ENCODE peak calls at places on chromosomes 5 and 9, in eight cellular contexts. E is mesendoderm, C is breast epithelium, L is lung, Y is esophagus muscularis mucosa, G is cardiac muscle cell, B is upper lobe of right lung, Q is left ventricle myocardium inferior. D is an unnamed sample.

GRCh38 chr5:159311063-159311462 is 19.2 kb downstream of the IL12B start:
- DNase-seq in E (no peak), B (no peak), Y (no peak), G (no peak), Q (no peak), L (no peak), C (no peak), D (no peak)

GRCh38 chr5:180646963-180647305 is 2.5 kb downstream of the FLT4 start:
- DNase-seq in L (no peak), B (peak; percentile 55), Y (no peak), G (no peak), Q (peak; percentile 5), E (no peak), C (no peak), D (no peak)

GRCh38 chr5:38827525-38827924 is 18.3 kb upstream of the OSMR start:
- DNase-seq in L (no peak), G (peak; percentile 43), Q (no peak), E (no peak), C (no peak), Y (no peak), B (no peak), D (no peak)

GRCh38 chr5:81212211-81212687 is 20.9 kb upstream of the CKMT2 start:
- DNase-seq in Y (no peak), B (peak; percentile 64), G (no peak), L (no peak), Q (no peak), E (no peak), C (no peak), D (no peak)

GRCh38 chr9:136093331-136093986 is 1.6 kb downstream of the NACC2 start:
- DNase-seq in B (no peak), E (peak; percentile 23), Y (no peak), L (no peak), Q (no peak), C (no peak), G (no peak), D (no peak)

GRCh38 chr9:127186799-127187198 is 64.4 kb upstream of the ANGPTL2 start:
- DNase-seq in C (no peak), G (no peak), L (no peak), E (no peak), Q (no peak), Y (no peak), B (no peak), D (no peak)

GRCh38 chr5:176788931-176789872 is 21.2 kb upstream of the UNC5A start:
- DNase-seq in C (no peak), Q (no peak), B (no peak), E (peak; percentile 56), L (no peak), G (no peak), Y (no peak), D (no peak)

GRCh38 chr5:54985301-54986268 is at the start of gene ESM1:
- DNase-seq in B (no peak), Y (peak; percentile 84), L (no peak), Q (no peak), G (peak; percentile 49), E (no peak), C (no peak), D (no peak)

GRCh38 chr5:14528115-14528514 is 53.5 kb upstream of the OTULINL start:
- DNase-seq in L (no peak), B (no peak), Q (no peak), Y (no peak), C (no peak), E (no peak), G (no peak), D (no peak)

GRCh38 chr5:172008689-172009141 is 2.3 kb upstream of the FBXW11 start:
- DNase-seq in G (peak; percentile 80), L (no peak), Q (no peak), Y (no peak), C (no peak), E (peak; percentile 90), B (no peak), D (no peak)

GRCh38 chr5:64160196-64160595 is 5.4 kb upstream of the RNF180 start:
- DNase-seq in L (no peak), C (no peak), Q (no peak), B (no peak), Y (no peak), G (no peak), E (no peak), D (no peak)

GRCh38 chr5:139592289-139592688 is 31.1 kb downstream of the UBE2D2 start:
- DNase-seq in Y (no peak), L (no peak), C (no peak), G (no peak), Q (no peak), B (no peak), E (no peak), D (no peak)

GRCh38 chr5:139588962-139589361 is 27.8 kb downstream of the UBE2D2 start:
- DNase-seq in G (no peak), C (no peak), B (no peak), Y (no peak), L (no peak), E (peak; percentile 25), Q (no peak), D (no peak)

GRCh38 chr5:139597134-139597533 is 36.0 kb downstream of the UBE2D2 start:
- DNase-seq in C (no peak), Y (no peak), L (no peak), B (no peak), Q (no peak), E (no peak), G (no peak), D (no peak)

DNA sequence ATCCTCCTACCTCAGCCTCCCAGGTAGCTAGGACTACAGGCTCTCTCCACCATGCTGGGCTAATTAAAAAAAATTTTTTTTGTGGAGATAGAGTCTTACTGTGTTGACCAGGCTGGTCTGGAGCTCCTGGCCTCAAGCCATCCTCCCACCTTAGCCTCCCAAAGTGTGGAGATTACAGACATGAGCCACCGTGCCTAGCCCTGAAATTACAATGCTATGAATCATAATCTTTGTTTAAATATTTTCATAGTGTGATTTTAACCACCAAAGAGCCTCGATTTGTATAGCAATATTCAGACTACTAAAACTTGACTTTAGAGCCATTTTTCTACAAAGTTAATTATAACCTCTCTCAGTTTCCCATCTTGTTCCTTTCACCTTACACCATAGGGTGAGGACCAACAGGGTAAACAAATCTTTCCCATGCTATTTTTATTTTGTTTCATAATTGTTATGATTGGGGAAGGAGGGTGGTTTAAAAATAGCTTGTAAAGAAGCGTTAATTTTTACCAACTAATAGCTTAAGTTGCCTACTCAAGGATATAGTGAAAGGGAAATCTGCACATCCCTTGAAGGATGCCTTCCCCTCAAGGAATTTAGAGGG is 32.7 kb downstream of the UBE2D2 start:
- DNase-seq in C (no peak), B (no peak), L (no peak), E (no peak), Q (no peak), Y (no peak), G (peak; percentile 60), D (no peak)
- H3K4me1 ChIP-seq in C (no peaks in the 10 kb centered on the region), B (peaks cover 14% of the 10 kb centered on the region), L (peaks cover 3% of the 10 kb centered on the region), E (no peaks in the 10 kb centered on the region), Q (peaks cover 50% of the 10 kb centered on the region), Y (peaks cover 26% of the 10 kb centered on the region), G (no peaks in the 10 kb centered on the region), D (peaks cover 52% of the 10 kb centered on the region)

GRCh38 chr5:142745268-142745667 is 24.9 kb upstream of the ARHGAP26 start:
- DNase-seq in Y (no peak), G (no peak), B (no peak), C (no peak), E (no peak), L (no peak), Q (no peak), D (no peak)
- H3K4me1 ChIP-seq in Y (peaks cover 10% of the 10 kb centered on the region), G (peaks cover 47% of the 10 kb centered on the region), B (no peaks in the 10 kb centered on the region), C (no peaks in the 10 kb centered on the region), E (peaks cover 5% of the 10 kb centered on the region), L (peaks cover 2% of the 10 kb centered on the region), Q (peaks cover 89% of the 10 kb centered on the region), D (no peaks in the 10 kb centered on the region)

GRCh38 chr5:103151156-103151555 is 31.1 kb downstream of the PPIP5K2 start:
- DNase-seq in G (no peak), L (no peak), C (no peak), E (no peak), B (no peak), Y (no peak), Q (no peak), D (no peak)
- H3K4me1 ChIP-seq in G (no peaks in the 10 kb centered on the region), L (no peaks in the 10 kb centered on the region), C (no peaks in the 10 kb centered on the region), E (no peaks in the 10 kb centered on the region), B (no peaks in the 10 kb centered on the region), Y (no peaks in the 10 kb centered on the region), Q (no peaks in the 10 kb centered on the region), D (no peaks in the 10 kb centered on the region)

GRCh38 chr9:110152704-110153374 is 55.1 kb downstream of the C9orf152 start:
- DNase-seq in C (no peak), G (peak; percentile 71), E (peak; percentile 78), Y (no peak), Q (no peak), B (no peak), L (no peak), D (no peak)
- H3K4me1 ChIP-seq in C (no peaks in the 10 kb centered on the region), G (peaks cover 1% of the 10 kb centered on the region), E (peaks cover 1% of the 10 kb centered on the region), Y (peaks cover 67% of the 10 kb centered on the region), Q (peaks cover 100% of the 10 kb centered on the region), B (peaks cover 50% of the 10 kb centered on the region), L (peaks cover 19% of the 10 kb centered on the region), D (peaks cover 26% of the 10 kb centered on the region)

GRCh38 chr9:100082786-100083185 is 16.0 kb downstream of the ERP44 start:
- DNase-seq in E (no peak), B (no peak), Y (no peak), G (peak; percentile 27), L (no peak), C (no peak), Q (no peak), D (no peak)
- H3K4me1 ChIP-seq in E (no peaks in the 10 kb centered on the region), B (no peaks in the 10 kb centered on the region), Y (peaks cover 35% of the 10 kb centered on the region), G (no peaks in the 10 kb centered on the region), L (peaks cover 2% of the 10 kb centered on the region), C (no peaks in the 10 kb centered on the region), Q (peaks cover 62% of the 10 kb centered on the region), D (peaks cover 26% of the 10 kb centered on the region)

DNA sequence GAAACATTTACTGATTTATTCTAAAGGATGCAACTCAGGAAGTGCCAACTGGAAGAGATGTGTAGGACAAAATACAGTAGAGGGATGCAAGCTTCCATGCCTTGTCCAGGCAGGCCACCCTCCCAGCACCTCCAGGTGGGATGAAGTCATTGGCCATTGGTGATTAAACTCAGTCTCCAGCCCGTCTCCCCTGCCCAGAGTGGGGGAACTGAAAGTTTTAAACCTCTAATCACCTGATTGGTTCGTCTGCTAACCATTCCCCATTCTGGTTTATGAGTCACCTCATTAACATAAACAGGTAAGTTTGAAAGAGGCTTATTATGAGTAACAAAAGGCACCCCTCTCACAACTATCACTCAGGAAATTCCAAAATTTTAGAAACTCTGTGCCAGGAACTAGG is 8.1 kb downstream of the TNFAIP8 start:
- DNase-seq in E (no peak), G (no peak), Q (no peak), C (no peak), L (no peak), Y (no peak), B (no peak), D (no peak)
- H3K4me1 ChIP-seq in E (peaks cover 2% of the 10 kb centered on the region), G (peaks cover 26% of the 10 kb centered on the region), Q (peaks cover 58% of the 10 kb centered on the region), C (peaks cover 3% of the 10 kb centered on the region), L (peaks cover 9% of the 10 kb centered on the region), Y (peaks cover 74% of the 10 kb centered on the region), B (peaks cover 49% of the 10 kb centered on the region), D (peaks cover 90% of the 10 kb centered on the region)

DNA sequence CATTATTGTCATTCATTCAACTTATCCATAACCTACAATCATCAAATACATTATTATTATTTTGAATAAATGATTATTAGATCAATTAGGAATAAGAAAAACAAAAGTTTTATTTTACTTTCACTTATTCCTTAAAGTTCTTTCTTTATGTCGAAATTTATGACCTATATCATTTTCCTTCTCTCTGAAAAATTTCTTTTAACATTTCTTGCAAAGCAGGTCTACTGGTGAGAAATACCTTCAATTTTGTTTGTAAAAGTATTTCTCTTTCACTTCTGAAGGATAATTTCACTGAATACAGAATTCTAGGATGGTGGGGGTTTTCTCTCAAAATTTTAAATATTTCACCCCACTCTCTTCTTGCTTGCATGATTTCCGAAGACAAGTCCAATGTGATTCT is 2.6 kb upstream of the CCNI2 start:
- DNase-seq in Q (no peak), B (no peak), L (no peak), E (no peak), G (no peak), C (no peak), Y (no peak), D (no peak)
- H3K4me1 ChIP-seq in Q (peaks cover 13% of the 10 kb centered on the region), B (peaks cover 6% of the 10 kb centered on the region), L (peaks cover 8% of the 10 kb centered on the region), E (no peaks in the 10 kb centered on the region), G (no peaks in the 10 kb centered on the region), C (no peaks in the 10 kb centered on the region), Y (peaks cover 13% of the 10 kb centered on the region), D (peaks cover 8% of the 10 kb centered on the region)